ENCODE peak calls at places on chromosome X, in ten cellular contexts. A is cardiac fibroblast; W is stimulated activated CD4-positive, alpha-beta T cell treated with anti-CD3 and anti-CD28 coated beads, TNF-alpha, amount 100 ng/mL, for 1 hour; Y is T-helper 22 cell; T is activated CD8-positive, alpha-beta memory T cell treated with anti-CD3 and anti-CD28 coated beads for 1 hour; H is NCI-H748 treated with DMSO at 0.1 percent for 48 hours; D is A673; B is hepatic stellate cell; J is neural crest cell; G is HS-27A. I is an unnamed sample.

GRCh38 chrX:117645639-117646038 is 471.0 kb downstream of the KLHL13 start:
- DNase-seq in A (no peak), W (no peak), Y (no peak), T (no peak), H (no peak), D (peak; percentile 2), B (no peak), J (no peak), G (no peak), I (no peak)

GRCh38 chrX:154718607-154719006 is 32.3 kb downstream of the GAB3 start:
- DNase-seq in A (no peak), W (no peak), Y (no peak), T (no peak), H (no peak), D (no peak), B (no peak), J (no peak), G (no peak), I (no peak)

GRCh38 chrX:15441464-15441863 is 51.7 kb downstream of the PIR start:
- DNase-seq in A (no peak), W (no peak), Y (no peak), T (no peak), H (no peak), D (no peak), B (no peak), J (no peak), G (no peak), I (no peak)

GRCh38 chrX:48831909-48832291 is 3.5 kb downstream of the PCSK1N start:
- DNase-seq in A (no peak), W (no peak), Y (no peak), T (no peak), H (no peak), D (no peak), B (no peak), J (no peak), G (no peak), I (no peak)

GRCh38 chrX:2628751-2629315 is 62.3 kb upstream of the CD99 start:
- DNase-seq in A (no peak), W (no peak), Y (peak; percentile 34), T (no peak), H (no peak), D (no peak), B (no peak), J (no peak), G (no peak), I (no peak)

GRCh38 chrX:85627363-85627762 is 247.9 kb upstream of the POF1B start:
- DNase-seq in A (peak; percentile 7), W (no peak), Y (no peak), T (no peak), H (no peak), D (peak; percentile 18), B (no peak), J (no peak), G (no peak), I (no peak)

GRCh38 chrX:7925867-7926472 is 1.2 kb downstream of the PNPLA4 start:
- DNase-seq in A (peak; percentile 73), W (no peak), Y (peak; percentile 7), T (peak; percentile 24), H (peak; percentile 73), D (peak; percentile 83), B (peak; percentile 39), J (peak; percentile 69), G (no peak), I (peak; percentile 41)

GRCh38 chrX:11532291-11533075 is 133.2 kb downstream of the ARHGAP6 start:
- DNase-seq in A (no peak), W (no peak), Y (no peak), T (no peak), H (no peak), D (no peak), B (no peak), J (no peak), G (no peak), I (no peak)

GRCh38 chrX:131217878-131218486 is 71.1 kb downstream of the IGSF1 start:
- DNase-seq in A (no peak), W (no peak), Y (no peak), T (no peak), H (no peak), D (no peak), B (no peak), J (no peak), G (no peak), I (no peak)

GRCh38 chrX:139909716-139910115 is 23.1 kb downstream of the ATP11C start:
- DNase-seq in A (no peak), W (no peak), Y (no peak), T (no peak), H (no peak), D (no peak), B (no peak), J (no peak), G (no peak), I (no peak)

GRCh38 chrX:16240231-16240905 is 73.1 kb downstream of the MAGEB17 start:
- DNase-seq in A (no peak), W (no peak), Y (no peak), T (no peak), H (no peak), D (no peak), B (no peak), J (no peak), G (no peak), I (no peak)

GRCh38 chrX:50920132-50920531 is 9.6 kb downstream of the BMP15 start:
- DNase-seq in A (peak; percentile 32), W (no peak), Y (no peak), T (no peak), H (no peak), D (peak; percentile 63), B (no peak), J (no peak), G (no peak), I (no peak)

I was measured in NCI-H774.